ENCODE peak calls at places on chromosomes 4 and X, in four cellular contexts. W is Ammon's horn, Q is mesendoderm, U is NCI-H2171 treated with DMSO at 0.1 percent for 48 hours. H is an unnamed sample.
A peak's percentile ranks its signal among the peaks of the same experiment; 100 is the strongest.

GRCh38 chr4:28548549-28548948 is 1687.9 kb downstream of the STIM2 start:
- DNase-seq in W (no peak), Q (peak; percentile 61), U (no peak), H (peak; percentile 1)

GRCh38 chr4:140252144-140252741 is 98.3 kb upstream of the MAML3 start:
- DNase-seq in U (peak; percentile 90), Q (peak; percentile 79), W (no peak), H (peak; percentile 85)

GRCh38 chr4:7394681-7395451 is 39.9 kb downstream of the PSAPL1 start:
- DNase-seq in W (no peak), Q (no peak), U (peak; percentile 8), H (no peak)

GRCh38 chr4:151850751-151851150 is 89.9 kb upstream of the GATB start:
- DNase-seq in W (peak; percentile 47), U (no peak), Q (no peak), H (no peak)

GRCh38 chr4:189049682-189050081 is 891.0 kb upstream of the FRG1 start:
- DNase-seq in W (no peak), Q (no peak), U (no peak), H (no peak)

GRCh38 chrX:12871181-12871580 is 4.3 kb downstream of the TLR7 start:
- DNase-seq in U (no peak), Q (no peak), W (no peak), H (no peak)

GRCh38 chrX:68049466-68049865 is 383.8 kb downstream of the OPHN1 start:
- DNase-seq in Q (peak; percentile 58), U (no peak), W (no peak), H (no peak)

GRCh38 chrX:134948333-134949241 is 42.2 kb upstream of the SMIM10 start:
- DNase-seq in Q (peak; percentile 92), W (no peak), U (no peak), H (no peak)

GRCh38 chr4:16663722-16664121 is 234.7 kb downstream of the LDB2 start:
- DNase-seq in W (no peak), U (no peak), Q (no peak), H (no peak)

H was measured in left kidney.